ENCODE peak calls at places on chromosome 11, in ten cellular contexts. One of them, this sample, is unnamed.

GRCh38 chr11:556175-556699 is 4.3 kb downstream of the LMNTD2 start:
- DNase-seq in NCI-H1436: no peak
- DNase-seq in stimulated activated CD4-positive, alpha-beta T cell treated with anti-CD3 and anti-CD28 coated beads, Interleukin-1b, Interleukin-23, amount 100 ng/mL, for 1 hour: no peak
- DNase-seq in SK-N-DZ: no peak
- DNase-seq in foreskin melanocyte: no peak
- DNase-seq in stimulated activated naive CD8-positive, alpha-beta T cell treated with anti-CD3 and anti-CD28 coated beads, Interleukin-15, Interleukin-2, amounts not matched to agents 100 U/mL and 50 U/mL, for 24 hours: no peak
- DNase-seq in smooth muscle cell of the brain vasculature: no peak
- DNase-seq in AG08395: no peak
- DNase-seq in left cardiac atrium: no peak
- DNase-seq in mucosa of gallbladder: no peak
- DNase-seq in this sample: no peak

GRCh38 chr11:3049430-3050243 is 7.6 kb downstream of the CARS1 start:
- DNase-seq in NCI-H1436: no peak
- DNase-seq in SK-N-DZ: no peak
- DNase-seq in stimulated activated CD4-positive, alpha-beta T cell treated with anti-CD3 and anti-CD28 coated beads, Interleukin-1b, Interleukin-23, amount 100 ng/mL, for 1 hour: peak; percentile 41
- DNase-seq in left cardiac atrium: peak; percentile 76
- DNase-seq in stimulated activated naive CD8-positive, alpha-beta T cell treated with anti-CD3 and anti-CD28 coated beads, Interleukin-15, Interleukin-2, amounts not matched to agents 100 U/mL and 50 U/mL, for 24 hours: peak; percentile 56
- DNase-seq in smooth muscle cell of the brain vasculature: peak; percentile 93
- DNase-seq in foreskin melanocyte: peak; percentile 89
- DNase-seq in mucosa of gallbladder: peak; percentile 84
- DNase-seq in AG08395: peak; percentile 98
- DNase-seq in this sample: peak; percentile 96

GRCh38 chr11:126313826-126314225 is 10.0 kb downstream of the DCPS start:
- DNase-seq in foreskin melanocyte: no peak
- DNase-seq in SK-N-DZ: no peak
- DNase-seq in left cardiac atrium: no peak
- DNase-seq in NCI-H1436: no peak
- DNase-seq in AG08395: no peak
- DNase-seq in mucosa of gallbladder: no peak
- DNase-seq in smooth muscle cell of the brain vasculature: no peak
- DNase-seq in stimulated activated naive CD8-positive, alpha-beta T cell treated with anti-CD3 and anti-CD28 coated beads, Interleukin-15, Interleukin-2, amounts not matched to agents 100 U/mL and 50 U/mL, for 24 hours: no peak
- DNase-seq in stimulated activated CD4-positive, alpha-beta T cell treated with anti-CD3 and anti-CD28 coated beads, Interleukin-1b, Interleukin-23, amount 100 ng/mL, for 1 hour: no peak
- DNase-seq in this sample: no peak

GRCh38 chr11:120842195-120842594 is 181.7 kb upstream of the TBCEL start:
- DNase-seq in smooth muscle cell of the brain vasculature: no peak
- DNase-seq in AG08395: no peak
- DNase-seq in mucosa of gallbladder: no peak
- DNase-seq in foreskin melanocyte: no peak
- DNase-seq in left cardiac atrium: no peak
- DNase-seq in stimulated activated CD4-positive, alpha-beta T cell treated with anti-CD3 and anti-CD28 coated beads, Interleukin-1b, Interleukin-23, amount 100 ng/mL, for 1 hour: no peak
- DNase-seq in SK-N-DZ: no peak
- DNase-seq in NCI-H1436: no peak
- DNase-seq in stimulated activated naive CD8-positive, alpha-beta T cell treated with anti-CD3 and anti-CD28 coated beads, Interleukin-15, Interleukin-2, amounts not matched to agents 100 U/mL and 50 U/mL, for 24 hours: no peak
- DNase-seq in this sample: no peak

GRCh38 chr11:67651976-67652895 is 1.7 kb upstream of the ACY3 start:
- DNase-seq in stimulated activated naive CD8-positive, alpha-beta T cell treated with anti-CD3 and anti-CD28 coated beads, Interleukin-15, Interleukin-2, amounts not matched to agents 100 U/mL and 50 U/mL, for 24 hours: no peak
- DNase-seq in left cardiac atrium: no peak
- DNase-seq in AG08395: no peak
- DNase-seq in stimulated activated CD4-positive, alpha-beta T cell treated with anti-CD3 and anti-CD28 coated beads, Interleukin-1b, Interleukin-23, amount 100 ng/mL, for 1 hour: no peak
- DNase-seq in NCI-H1436: no peak
- DNase-seq in mucosa of gallbladder: no peak
- DNase-seq in foreskin melanocyte: peak; percentile 46
- DNase-seq in SK-N-DZ: no peak
- DNase-seq in smooth muscle cell of the brain vasculature: no peak
- DNase-seq in this sample: no peak

GRCh38 chr11:1471736-1472135 is 14.8 kb downstream of the MOB2 start:
- DNase-seq in mucosa of gallbladder: no peak
- DNase-seq in left cardiac atrium: no peak
- DNase-seq in AG08395: no peak
- DNase-seq in SK-N-DZ: no peak
- DNase-seq in smooth muscle cell of the brain vasculature: no peak
- DNase-seq in NCI-H1436: no peak
- DNase-seq in foreskin melanocyte: no peak
- DNase-seq in stimulated activated naive CD8-positive, alpha-beta T cell treated with anti-CD3 and anti-CD28 coated beads, Interleukin-15, Interleukin-2, amounts not matched to agents 100 U/mL and 50 U/mL, for 24 hours: no peak
- DNase-seq in stimulated activated CD4-positive, alpha-beta T cell treated with anti-CD3 and anti-CD28 coated beads, Interleukin-1b, Interleukin-23, amount 100 ng/mL, for 1 hour: no peak
- DNase-seq in this sample: no peak

GRCh38 chr11:83025267-83025704 is 46.4 kb downstream of the RAB30 start:
- DNase-seq in mucosa of gallbladder: no peak
- DNase-seq in NCI-H1436: no peak
- DNase-seq in foreskin melanocyte: peak; percentile 94
- DNase-seq in stimulated activated naive CD8-positive, alpha-beta T cell treated with anti-CD3 and anti-CD28 coated beads, Interleukin-15, Interleukin-2, amounts not matched to agents 100 U/mL and 50 U/mL, for 24 hours: no peak
- DNase-seq in smooth muscle cell of the brain vasculature: no peak
- DNase-seq in left cardiac atrium: no peak
- DNase-seq in SK-N-DZ: no peak
- DNase-seq in AG08395: no peak
- DNase-seq in stimulated activated CD4-positive, alpha-beta T cell treated with anti-CD3 and anti-CD28 coated beads, Interleukin-1b, Interleukin-23, amount 100 ng/mL, for 1 hour: no peak
- DNase-seq in this sample: no peak

GRCh38 chr11:18700375-18700774 is 1.8 kb downstream of the TMEM86A start:
- DNase-seq in NCI-H1436: no peak
- DNase-seq in smooth muscle cell of the brain vasculature: no peak
- DNase-seq in left cardiac atrium: no peak
- DNase-seq in AG08395: no peak
- DNase-seq in mucosa of gallbladder: no peak
- DNase-seq in SK-N-DZ: no peak
- DNase-seq in stimulated activated naive CD8-positive, alpha-beta T cell treated with anti-CD3 and anti-CD28 coated beads, Interleukin-15, Interleukin-2, amounts not matched to agents 100 U/mL and 50 U/mL, for 24 hours: no peak
- DNase-seq in foreskin melanocyte: peak; percentile 5
- DNase-seq in stimulated activated CD4-positive, alpha-beta T cell treated with anti-CD3 and anti-CD28 coated beads, Interleukin-1b, Interleukin-23, amount 100 ng/mL, for 1 hour: no peak
- DNase-seq in this sample: no peak

GRCh38 chr11:82980292-82980691 is 78.8 kb downstream of the DDIAS start:
- DNase-seq in left cardiac atrium: no peak
- DNase-seq in stimulated activated naive CD8-positive, alpha-beta T cell treated with anti-CD3 and anti-CD28 coated beads, Interleukin-15, Interleukin-2, amounts not matched to agents 100 U/mL and 50 U/mL, for 24 hours: no peak
- DNase-seq in mucosa of gallbladder: no peak
- DNase-seq in smooth muscle cell of the brain vasculature: no peak
- DNase-seq in AG08395: peak; percentile 77
- DNase-seq in SK-N-DZ: no peak
- DNase-seq in NCI-H1436: no peak
- DNase-seq in stimulated activated CD4-positive, alpha-beta T cell treated with anti-CD3 and anti-CD28 coated beads, Interleukin-1b, Interleukin-23, amount 100 ng/mL, for 1 hour: no peak
- DNase-seq in foreskin melanocyte: peak; percentile 50
- DNase-seq in this sample: peak; percentile 70

GRCh38 chr11:126246636-126247035 is 22.1 kb downstream of the SRPRA start:
- DNase-seq in left cardiac atrium: no peak
- DNase-seq in stimulated activated naive CD8-positive, alpha-beta T cell treated with anti-CD3 and anti-CD28 coated beads, Interleukin-15, Interleukin-2, amounts not matched to agents 100 U/mL and 50 U/mL, for 24 hours: no peak
- DNase-seq in SK-N-DZ: no peak
- DNase-seq in AG08395: peak; percentile 26
- DNase-seq in mucosa of gallbladder: no peak
- DNase-seq in smooth muscle cell of the brain vasculature: no peak
- DNase-seq in foreskin melanocyte: peak; percentile 63
- DNase-seq in NCI-H1436: no peak
- DNase-seq in stimulated activated CD4-positive, alpha-beta T cell treated with anti-CD3 and anti-CD28 coated beads, Interleukin-1b, Interleukin-23, amount 100 ng/mL, for 1 hour: no peak
- DNase-seq in this sample: peak; percentile 70

GRCh38 chr11:33936057-33936456 is 44.2 kb upstream of the LMO2 start:
- DNase-seq in NCI-H1436: no peak
- DNase-seq in left cardiac atrium: no peak
- DNase-seq in stimulated activated CD4-positive, alpha-beta T cell treated with anti-CD3 and anti-CD28 coated beads, Interleukin-1b, Interleukin-23, amount 100 ng/mL, for 1 hour: no peak
- DNase-seq in SK-N-DZ: no peak
- DNase-seq in mucosa of gallbladder: no peak
- DNase-seq in foreskin melanocyte: no peak
- DNase-seq in AG08395: no peak
- DNase-seq in smooth muscle cell of the brain vasculature: no peak
- DNase-seq in stimulated activated naive CD8-positive, alpha-beta T cell treated with anti-CD3 and anti-CD28 coated beads, Interleukin-15, Interleukin-2, amounts not matched to agents 100 U/mL and 50 U/mL, for 24 hours: no peak
- DNase-seq in this sample: no peak

GRCh38 chr11:35953081-35953480 is 9.2 kb downstream of the LDLRAD3 start:
- DNase-seq in left cardiac atrium: peak; percentile 61
- DNase-seq in NCI-H1436: no peak
- DNase-seq in mucosa of gallbladder: no peak
- DNase-seq in SK-N-DZ: no peak
- DNase-seq in stimulated activated CD4-positive, alpha-beta T cell treated with anti-CD3 and anti-CD28 coated beads, Interleukin-1b, Interleukin-23, amount 100 ng/mL, for 1 hour: no peak
- DNase-seq in smooth muscle cell of the brain vasculature: no peak
- DNase-seq in stimulated activated naive CD8-positive, alpha-beta T cell treated with anti-CD3 and anti-CD28 coated beads, Interleukin-15, Interleukin-2, amounts not matched to agents 100 U/mL and 50 U/mL, for 24 hours: no peak
- DNase-seq in foreskin melanocyte: peak; percentile 73
- DNase-seq in AG08395: no peak
- DNase-seq in this sample: no peak

GRCh38 chr11:74322667-74323066 is 11.2 kb upstream of the P4HA3 start:
- DNase-seq in NCI-H1436: no peak
- DNase-seq in stimulated activated CD4-positive, alpha-beta T cell treated with anti-CD3 and anti-CD28 coated beads, Interleukin-1b, Interleukin-23, amount 100 ng/mL, for 1 hour: no peak
- DNase-seq in foreskin melanocyte: no peak
- DNase-seq in smooth muscle cell of the brain vasculature: no peak
- DNase-seq in left cardiac atrium: peak; percentile 62
- DNase-seq in stimulated activated naive CD8-positive, alpha-beta T cell treated with anti-CD3 and anti-CD28 coated beads, Interleukin-15, Interleukin-2, amounts not matched to agents 100 U/mL and 50 U/mL, for 24 hours: no peak
- DNase-seq in AG08395: no peak
- DNase-seq in mucosa of gallbladder: peak; percentile 34
- DNase-seq in SK-N-DZ: no peak
- DNase-seq in this sample: peak; percentile 54

GRCh38 chr11:129117595-129118350 is 74.4 kb downstream of the ARHGAP32 start:
- DNase-seq in smooth muscle cell of the brain vasculature: peak; percentile 58
- DNase-seq in mucosa of gallbladder: peak; percentile 46
- DNase-seq in NCI-H1436: peak; percentile 8
- DNase-seq in AG08395: peak; percentile 66
- DNase-seq in stimulated activated naive CD8-positive, alpha-beta T cell treated with anti-CD3 and anti-CD28 coated beads, Interleukin-15, Interleukin-2, amounts not matched to agents 100 U/mL and 50 U/mL, for 24 hours: peak; percentile 33
- DNase-seq in foreskin melanocyte: peak; percentile 53
- DNase-seq in stimulated activated CD4-positive, alpha-beta T cell treated with anti-CD3 and anti-CD28 coated beads, Interleukin-1b, Interleukin-23, amount 100 ng/mL, for 1 hour: no peak
- DNase-seq in SK-N-DZ: peak; percentile 34
- DNase-seq in left cardiac atrium: no peak
- DNase-seq in this sample: peak; percentile 57

GRCh38 chr11:128421577-128421976 is 165.8 kb downstream of the ETS1 start:
- DNase-seq in AG08395: peak; percentile 36
- DNase-seq in foreskin melanocyte: no peak
- DNase-seq in smooth muscle cell of the brain vasculature: no peak
- DNase-seq in stimulated activated CD4-positive, alpha-beta T cell treated with anti-CD3 and anti-CD28 coated beads, Interleukin-1b, Interleukin-23, amount 100 ng/mL, for 1 hour: no peak
- DNase-seq in left cardiac atrium: no peak
- DNase-seq in SK-N-DZ: no peak
- DNase-seq in stimulated activated naive CD8-positive, alpha-beta T cell treated with anti-CD3 and anti-CD28 coated beads, Interleukin-15, Interleukin-2, amounts not matched to agents 100 U/mL and 50 U/mL, for 24 hours: no peak
- DNase-seq in NCI-H1436: no peak
- DNase-seq in mucosa of gallbladder: no peak
- DNase-seq in this sample: peak; percentile 39

GRCh38 chr11:33735426-33736147 is 636 bp downstream of the CD59 start:
- DNase-seq in mucosa of gallbladder: no peak
- DNase-seq in SK-N-DZ: peak; percentile 44
- DNase-seq in smooth muscle cell of the brain vasculature: no peak
- DNase-seq in NCI-H1436: no peak
- DNase-seq in foreskin melanocyte: no peak
- DNase-seq in left cardiac atrium: peak; percentile 40
- DNase-seq in stimulated activated CD4-positive, alpha-beta T cell treated with anti-CD3 and anti-CD28 coated beads, Interleukin-1b, Interleukin-23, amount 100 ng/mL, for 1 hour: no peak
- DNase-seq in stimulated activated naive CD8-positive, alpha-beta T cell treated with anti-CD3 and anti-CD28 coated beads, Interleukin-15, Interleukin-2, amounts not matched to agents 100 U/mL and 50 U/mL, for 24 hours: peak; percentile 58
- DNase-seq in AG08395: no peak
- DNase-seq in this sample: peak; percentile 52